ENCODE peak calls at places on chromosomes 3 and 15, in six cellular contexts. W is uterus, Z is astrocyte of the spinal cord, J is fibroblast of villous mesenchyme, G is heart right ventricle, B is SK-N-SH. L is an unnamed sample.

GRCh38 chr3:86800116-86800515 is 190.8 kb downstream of the VGLL3 start:
- DNase-seq in W (no peak), Z (no peak), J (peak; percentile 54), G (no peak), B (no peak), L (peak; percentile 95)

GRCh38 chr3:197889204-197889930 is 60.6 kb upstream of the RPL35A start:
- DNase-seq in W (no peak), Z (no peak), J (no peak), G (no peak), B (no peak), L (no peak)

GRCh38 chr3:190121061-190121765 is 516 bp upstream of the P3H2 start:
- DNase-seq in W (no peak), Z (no peak), J (no peak), G (no peak), B (no peak), L (no peak)

GRCh38 chr3:172987268-172987667 is 153.8 kb downstream of the SPATA16 start:
- DNase-seq in W (no peak), Z (no peak), J (no peak), G (no peak), B (no peak), L (no peak)

GRCh38 chr3:118557513-118557912 is 477.1 kb downstream of the IGSF11 start:
- DNase-seq in W (no peak), Z (no peak), J (no peak), G (no peak), B (no peak), L (no peak)

GRCh38 chr15:77160562-77161481 is 89.9 kb upstream of the TSPAN3 start:
- DNase-seq in W (no peak), Z (peak; percentile 1), J (no peak), G (no peak), B (no peak), L (no peak)

GRCh38 chr3:40387001-40387894 is at the start of gene ENTPD3:
- DNase-seq in W (no peak), Z (no peak), J (no peak), G (no peak), B (peak; percentile 46), L (no peak)

GRCh38 chr15:85128636-85129035 is 147.0 kb downstream of the PDE8A start:
- DNase-seq in W (no peak), Z (no peak), J (no peak), G (no peak), B (no peak), L (peak; percentile 28)

GRCh38 chr3:103847081-103848062 is 1412.6 kb downstream of the ZPLD1 start:
- DNase-seq in W (no peak), Z (no peak), J (no peak), G (no peak), B (peak; percentile 17), L (no peak)

GRCh38 chr3:178966299-178967183 is 105.1 kb downstream of the ZMAT3 start:
- DNase-seq in W (no peak), Z (peak; percentile 68), J (peak; percentile 49), G (no peak), B (peak; percentile 19), L (peak; percentile 38)

GRCh38 chr3:132006605-132007204 is 28.1 kb downstream of the CPNE4 start:
- DNase-seq in W (no peak), Z (peak; percentile 17), J (peak; percentile 52), G (peak; percentile 4), B (no peak), L (peak; percentile 49)

GRCh38 chr15:39230917-39231285 is 350.0 kb upstream of the THBS1 start:
- DNase-seq in W (no peak), Z (no peak), J (no peak), G (no peak), B (no peak), L (no peak)

GRCh38 chr3:102741105-102741504 is 306.3 kb downstream of the ZPLD1 start:
- DNase-seq in W (no peak), Z (no peak), J (no peak), G (no peak), B (no peak), L (no peak)

GRCh38 chr3:36957862-36958686 is 13.2 kb upstream of the TRANK1 start:
- DNase-seq in W (no peak), Z (peak; percentile 46), J (peak; percentile 77), G (no peak), B (no peak), L (peak; percentile 44)

GRCh38 chr15:84962975-84963374 is 18.7 kb upstream of the PDE8A start:
- DNase-seq in W (no peak), Z (no peak), J (no peak), G (no peak), B (no peak), L (no peak)

GRCh38 chr3:127287840-127288239 is at the start of gene PRR20G:
- DNase-seq in W (no peak), Z (no peak), J (no peak), G (no peak), B (no peak), L (no peak)

GRCh38 chr3:19822805-19823204 is 111.2 kb downstream of the EFHB start:
- DNase-seq in W (no peak), Z (no peak), J (no peak), G (no peak), B (no peak), L (no peak)

GRCh38 chr3:23712656-23713559 is 92.8 kb upstream of the UBE2E1 start:
- DNase-seq in W (peak; percentile 80), Z (peak; percentile 83), J (peak; percentile 97), G (peak; percentile 63), B (peak; percentile 69), L (peak; percentile 94)

GRCh38 chr3:53320697-53321096 is 26.6 kb downstream of the DCP1A start:
- DNase-seq in W (no peak), Z (peak; percentile 32), J (no peak), G (peak; percentile 48), B (no peak), L (no peak)

GRCh38 chr15:59817834-59818233 is 128.7 kb upstream of the BNIP2 start:
- DNase-seq in W (no peak), Z (no peak), J (no peak), G (no peak), B (no peak), L (no peak)

GRCh38 chr3:128052831-128053419 is 688 bp downstream of the SEC61A1 start:
- DNase-seq in W (no peak), Z (peak; percentile 15), J (peak; percentile 34), G (no peak), B (no peak), L (no peak)

GRCh38 chr15:92810418-92811138 is 89.5 kb upstream of the CHD2 start:
- DNase-seq in W (peak; percentile 60), Z (peak; percentile 83), J (peak; percentile 74), G (peak; percentile 75), B (no peak), L (peak; percentile 55)

GRCh38 chr3:194163697-194164096 is 27.7 kb downstream of the HES1 start:
- DNase-seq in W (no peak), Z (no peak), J (no peak), G (no peak), B (no peak), L (no peak)

GRCh38 chr3:137815251-137815650 is 51.1 kb downstream of the SOX14 start:
- DNase-seq in W (no peak), Z (no peak), J (no peak), G (no peak), B (no peak), L (no peak)

GRCh38 chr3:37197810-37198371 is 23.5 kb upstream of the LRRFIP2 start:
- DNase-seq in W (no peak), Z (peak; percentile 68), J (peak; percentile 51), G (no peak), B (no peak), L (peak; percentile 88)

GRCh38 chr3:52190294-52190841 is 7.6 kb upstream of the ALAS1 start:
- DNase-seq in W (peak; percentile 73), Z (peak; percentile 49), J (peak; percentile 78), G (peak; percentile 23), B (no peak), L (peak; percentile 88)

GRCh38 chr3:44055951-44056350 is 185.7 kb upstream of the TOPAZ1 start:
- DNase-seq in W (no peak), Z (peak; percentile 63), J (peak; percentile 50), G (no peak), B (no peak), L (peak; percentile 73)

DNA sequence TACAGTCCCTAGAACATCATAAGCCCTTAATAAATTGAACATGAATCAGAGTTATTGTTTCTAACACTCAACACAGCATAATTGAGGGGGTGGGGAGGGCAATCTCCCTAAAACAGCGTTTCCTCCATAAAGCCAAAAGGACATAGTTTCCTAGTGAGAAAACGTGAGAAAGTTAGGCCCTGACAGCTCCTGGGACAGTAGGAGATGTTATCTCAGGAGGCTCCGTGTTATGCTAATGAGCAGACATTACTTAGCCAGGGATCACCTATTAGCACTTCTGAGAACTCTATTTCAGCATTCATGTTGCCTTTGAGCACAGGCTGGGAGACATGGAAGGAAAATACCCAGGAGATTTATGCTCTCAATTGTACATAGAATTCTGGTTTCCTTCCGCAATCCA is 229.1 kb upstream of the ADAMTS9 start:
- DNase-seq in W (no peak), Z (no peak), J (no peak), G (no peak), B (no peak), L (no peak)
- TF ChIP-seq CTCF in W (no peak), Z (no peak), J (no peak), G (no peak), B (no peak), L (no peak)

GRCh38 chr15:72074335-72075060 is 43.5 kb downstream of the MYO9A start:
- DNase-seq in W (no peak), Z (no peak), J (no peak), G (no peak), B (no peak), L (no peak)

GRCh38 chr15:72068826-72069225 is 49.1 kb downstream of the MYO9A start:
- DNase-seq in W (no peak), Z (no peak), J (no peak), G (no peak), B (no peak), L (no peak)

GRCh38 chr15:72070817-72071447 is 47.0 kb downstream of the MYO9A start:
- DNase-seq in W (no peak), Z (no peak), J (no peak), G (no peak), B (no peak), L (no peak)
- H3K4me3 ChIP-seq in W (no peak overlapping the region), Z (no peak overlapping the region), J (no peak overlapping the region), G (no peak overlapping the region), B (no peak overlapping the region), L (no peak overlapping the region)

DNA sequence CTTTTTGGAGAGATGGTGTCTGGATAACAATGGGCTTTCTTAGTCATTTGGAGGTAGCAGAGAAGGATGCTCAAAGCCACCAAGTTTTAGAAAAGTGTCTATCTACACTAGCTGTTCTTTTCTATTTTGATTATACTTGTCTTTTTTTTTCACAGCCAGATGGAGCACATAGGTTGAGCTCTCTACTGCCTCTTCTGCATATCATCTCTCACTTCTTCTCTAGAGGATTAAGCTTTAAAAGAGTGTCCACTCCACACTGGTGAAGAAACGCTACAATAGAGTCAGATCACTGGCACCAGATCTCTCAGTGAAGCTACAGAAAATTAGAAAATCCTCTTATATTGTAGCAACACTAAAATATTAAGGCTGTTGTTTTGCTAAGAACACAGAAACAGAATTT is 145.3 kb upstream of the MBNL1 start:
- DNase-seq in W (no peak), Z (no peak), J (no peak), G (no peak), B (no peak), L (no peak)
- TF ChIP-seq CTCF in W (no peak), Z (no peak), J (no peak), G (no peak), B (peak; percentile 30), L (peak; percentile 11)

GRCh38 chr3:164030194-164030593 is 1048.1 kb downstream of the SI start:
- DNase-seq in W (no peak), Z (no peak), J (no peak), G (no peak), B (no peak), L (no peak)

GRCh38 chr3:164023480-164023879 is 1054.8 kb downstream of the SI start:
- DNase-seq in W (no peak), Z (no peak), J (no peak), G (no peak), B (no peak), L (no peak)

GRCh38 chr3:164024786-164025185 is 1053.5 kb downstream of the SI start:
- DNase-seq in W (no peak), Z (no peak), J (no peak), G (no peak), B (no peak), L (no peak)
- H3K4me3 ChIP-seq in W (no peak overlapping the region), Z (no peak overlapping the region), J (no peak overlapping the region), G (no peak overlapping the region), B (no peak overlapping the region), L (no peak overlapping the region)

L was measured in AG10803.